ENCODE peak calls at places on chromosomes 11 and 22, in ten cellular contexts. K is H9; T is foreskin keratinocyte; M is colonic mucosa; R is SJSA1; H is MM.1S; D is IMR-90; C is A549; E is iPS DF 6.9; G is CD8-positive, alpha-beta memory T cell. B is an unnamed sample. For H3K4me1, the result is how much of the 10 kb centered on the place peaks cover.

GRCh38 chr11:85923455-85923854 is 68.3 kb downstream of the CCDC83 start:
- DNase-seq in E (no peak), C (no peak), H (no peak), K (no peak), G (no peak), M (peak), D (no peak), R (no peak), T (no peak), B (no peak)

GRCh38 chr22:38176170-38176741 is 5.4 kb downstream of the PLA2G6 start:
- DNase-seq in H (no peak), R (peak), D (peak), M (no peak), K (no peak), E (no peak), G (peak), C (no peak), T (no peak), B (peak)

GRCh38 chr11:94793002-94793401 is 24.8 kb downstream of the AMOTL1 start:
- DNase-seq in E (no peak), M (no peak), H (no peak), G (no peak), K (no peak), T (no peak), R (no peak), D (peak), C (no peak), B (no peak)

GRCh38 chr11:97656356-97656755 is 1266.5 kb downstream of the JRKL start:
- DNase-seq in K (no peak), H (no peak), M (no peak), G (no peak), T (no peak), E (no peak), R (no peak), D (no peak), C (no peak), B (no peak)

GRCh38 chr22:49092751-49093150 is 734.9 kb downstream of the BRD1 start:
- DNase-seq in H (no peak), E (no peak), T (no peak), K (no peak), M (no peak), D (no peak), C (no peak), G (no peak), R (no peak), B (no peak)

GRCh38 chr11:122115520-122116343 is at the start of gene BLID:
- DNase-seq in R (no peak), H (no peak), T (no peak), K (peak), M (no peak), D (peak), C (peak), G (no peak), E (no peak), B (no peak)

GRCh38 chr22:40202225-40202944 is 24.7 kb downstream of the TNRC6B start:
- DNase-seq in K (no peak), T (no peak), G (no peak), E (no peak), D (peak), R (no peak), H (peak), C (no peak), M (no peak), B (no peak)

GRCh38 chr11:10878408-10879214 is 20.8 kb upstream of the ZBED5 start:
- DNase-seq in G (peak), T (no peak), D (peak), M (peak), H (peak), C (peak), K (peak), R (peak), E (no peak), B (no peak)

GRCh38 chr22:45314054-45314721 is 4.5 kb downstream of the FAM118A start:
- DNase-seq in E (no peak), H (no peak), D (no peak), G (no peak), M (peak), R (no peak), C (no peak), T (no peak), K (no peak), B (no peak)

GRCh38 chr11:45518096-45518852 is 147.1 kb downstream of the CHST1 start:
- DNase-seq in M (no peak), K (peak), C (no peak), R (no peak), E (peak), T (no peak), G (no peak), D (no peak), H (no peak), B (no peak)

GRCh38 chr11:23846902-23847422 is 649.9 kb upstream of the LUZP2 start:
- DNase-seq in M (no peak), E (no peak), R (no peak), C (no peak), G (no peak), H (peak), T (no peak), D (no peak), K (no peak), B (no peak)

GRCh38 chr11:90908074-90908473 is 685.2 kb upstream of the CHORDC1 start:
- DNase-seq in G (no peak), D (no peak), H (no peak), M (no peak), R (no peak), C (peak), E (no peak), T (no peak), K (no peak), B (no peak)

GRCh38 chr11:72574046-72574445 is 100.2 kb downstream of the PDE2A start:
- DNase-seq in M (no peak), K (no peak), E (no peak), C (no peak), G (no peak), T (no peak), H (no peak), D (no peak), R (no peak), B (no peak)

GRCh38 chr11:88555829-88556202 is 218.3 kb upstream of the CTSC start:
- DNase-seq in D (peak), R (no peak), G (no peak), C (no peak), H (no peak), T (no peak), E (no peak), K (no peak), M (no peak), B (no peak)

GRCh38 chr22:43535336-43535735 is 123.5 kb downstream of the MPPED1 start:
- DNase-seq in T (no peak), K (no peak), E (no peak), C (no peak), R (no peak), H (no peak), D (no peak), G (no peak), M (no peak), B (no peak)

GRCh38 chr11:83617671-83618070 is 331.5 kb upstream of the CCDC90B start:
- DNase-seq in M (no peak), T (no peak), H (no peak), R (no peak), E (no peak), C (no peak), K (no peak), D (no peak), G (no peak), B (no peak)

GRCh38 chr11:120883404-120884135 is 140.3 kb upstream of the TBCEL start:
- DNase-seq in D (peak), K (peak), M (no peak), G (no peak), R (no peak), T (no peak), E (no peak), C (no peak), H (no peak), B (no peak)

GRCh38 chr11:14258177-14258935 is 100.6 kb downstream of the RRAS2 start:
- DNase-seq in T (peak), D (peak), C (peak), M (peak), R (no peak), G (no peak), H (no peak), K (no peak), E (no peak), B (no peak)

GRCh38 chr22:32286290-32286840 is 31.2 kb upstream of the SLC5A4 start:
- DNase-seq in G (no peak), C (no peak), K (no peak), D (no peak), M (no peak), R (no peak), H (no peak), E (no peak), T (peak), B (no peak)

GRCh38 chr22:47565607-47566006 is 803.2 kb downstream of the TBC1D22A start:
- DNase-seq in R (no peak), E (no peak), G (no peak), T (no peak), K (no peak), C (no peak), D (no peak), M (no peak), H (no peak), B (no peak)

GRCh38 chr11:116691779-116692178 is 81.0 kb downstream of the BUD13 start:
- DNase-seq in T (no peak), R (peak), C (no peak), E (no peak), G (peak), H (peak), M (peak), D (peak), K (peak), B (peak)

GRCh38 chr22:44033287-44033686 is 9.2 kb downstream of the PARVB start:
- DNase-seq in H (no peak), T (no peak), C (no peak), D (no peak), K (no peak), M (no peak), R (no peak), G (no peak), E (no peak), B (no peak)

GRCh38 chr11:46356911-46357482 is 9.7 kb downstream of the DGKZ start:
- DNase-seq in K (no peak), R (no peak), G (no peak), T (no peak), H (no peak), C (no peak), E (no peak), D (peak), M (no peak), B (no peak)

GRCh38 chr22:50310209-50310722 is 2.8 kb upstream of the PLXNB2 start:
- DNase-seq in E (no peak), G (no peak), R (no peak), H (no peak), D (no peak), C (no peak), K (no peak), M (no peak), T (no peak), B (no peak)

GRCh38 chr22:50307891-50308596 is 598 bp upstream of the PLXNB2 start:
- DNase-seq in C (no peak), K (no peak), H (no peak), M (peak), R (no peak), E (no peak), G (no peak), T (no peak), D (no peak), B (no peak)

GRCh38 chr22:50308597-50308935 is 1.1 kb upstream of the PLXNB2 start:
- DNase-seq in G (no peak), C (peak), D (peak), T (no peak), R (no peak), M (peak), H (no peak), K (peak), E (no peak), B (no peak)

GRCh38 chr22:50309601-50309991 is 2.1 kb upstream of the PLXNB2 start:
- DNase-seq in C (no peak), R (no peak), G (no peak), M (no peak), K (no peak), E (no peak), D (no peak), T (no peak), H (no peak), B (no peak)

GRCh38 chr22:50308986-50309600 is 1.6 kb upstream of the PLXNB2 start:
- DNase-seq in D (no peak), C (no peak), M (no peak), H (no peak), T (no peak), E (no peak), G (no peak), K (no peak), R (no peak), B (no peak)
- H3K4me1 ChIP-seq in D (under half), C (under half), M (under half), H (under half), T (under half), E (under half), G (under half), K (under half), R (under half), B (under half)

DNA sequence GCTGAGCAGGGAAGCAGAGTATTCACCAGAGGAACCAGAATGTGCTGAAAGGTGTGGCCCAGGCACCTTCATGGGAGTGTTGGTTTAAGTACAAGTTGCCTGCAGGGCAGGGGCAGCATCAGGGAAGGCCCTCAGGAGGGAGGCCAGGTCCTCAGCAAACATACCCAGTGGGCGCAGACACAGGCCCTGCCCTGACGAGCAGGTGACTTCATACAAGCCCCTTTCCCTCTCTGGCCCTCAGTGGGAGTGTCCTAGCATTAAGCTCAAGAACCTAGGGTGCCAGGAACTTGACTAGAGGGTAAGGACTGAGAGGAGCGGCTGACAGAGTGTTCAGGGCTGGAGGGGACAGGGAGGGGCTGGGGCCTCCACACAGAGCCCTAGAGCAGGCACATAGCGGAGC is 7.5 kb upstream of the CASTOR1 start:
- DNase-seq in T (no peak), C (no peak), D (no peak), R (no peak), G (no peak), K (no peak), H (no peak), E (no peak), M (no peak), B (no peak)
- H3K4me1 ChIP-seq in T (under half), C (under half), D (under half), R (under half), G (half or more), K (under half), H (under half), E (under half), M (under half), B (under half)

GRCh38 chr11:34653031-34653430 is 32.1 kb downstream of the EHF start:
- DNase-seq in C (no peak), K (no peak), E (no peak), D (no peak), G (no peak), R (no peak), H (no peak), M (no peak), T (no peak), B (no peak)
- H3K4me1 ChIP-seq in C (half or more), K (under half), E (under half), D (under half), G (under half), R (under half), H (under half), M (under half), T (under half), B (under half)

GRCh38 chr22:19878461-19879247 is 24.0 kb upstream of the GNB1L start:
- DNase-seq in T (no peak), E (no peak), H (no peak), M (no peak), K (no peak), C (no peak), G (no peak), R (peak), D (peak), B (no peak)

GRCh38 chr22:19876314-19876940 is 21.8 kb upstream of the GNB1L start:
- DNase-seq in G (no peak), H (no peak), C (peak), T (no peak), R (no peak), M (peak), D (no peak), K (no peak), E (no peak), B (no peak)

GRCh38 chr22:19876941-19877625 is 22.4 kb upstream of the GNB1L start:
- DNase-seq in G (no peak), H (no peak), K (no peak), T (no peak), D (no peak), M (no peak), R (no peak), E (no peak), C (no peak), B (no peak)

GRCh38 chr22:19879248-19879575 is 24.5 kb upstream of the GNB1L start:
- DNase-seq in T (no peak), G (no peak), E (no peak), D (no peak), M (no peak), C (no peak), R (no peak), K (peak), H (no peak), B (no peak)

DNA sequence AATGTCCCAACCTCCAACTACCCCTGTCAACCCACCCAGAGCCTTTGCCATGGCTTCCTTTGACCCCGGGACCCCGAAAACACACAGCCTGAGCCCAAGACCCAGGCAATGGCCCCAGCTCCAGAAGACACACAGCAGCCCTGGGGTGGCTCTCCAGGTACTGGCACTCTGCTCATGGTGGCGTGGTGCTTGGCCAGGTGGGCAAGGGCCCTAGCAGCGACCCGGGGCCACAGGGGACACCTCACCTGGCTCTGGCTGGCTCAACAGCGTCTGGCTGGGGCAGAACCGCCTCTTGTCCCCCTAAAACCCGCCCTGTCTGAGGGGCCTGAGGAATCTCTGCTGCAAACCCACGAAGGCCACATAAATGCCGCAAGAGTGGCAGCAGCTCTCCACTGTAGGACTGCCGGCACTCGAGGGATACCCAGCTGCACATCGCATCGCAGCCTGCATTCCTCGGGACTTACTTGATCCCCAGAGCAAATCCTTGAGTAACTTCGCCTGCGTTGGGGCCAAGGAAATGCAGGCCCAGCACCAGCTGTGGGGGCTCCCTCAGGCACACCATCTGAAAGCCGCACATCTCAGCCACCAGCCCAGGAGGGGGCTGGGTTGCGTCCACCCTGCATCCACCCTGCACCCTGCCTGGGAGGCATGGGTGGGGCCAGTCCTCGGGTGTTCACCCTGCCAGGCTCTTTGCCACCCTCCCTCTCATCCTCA is 23.1 kb upstream of the GNB1L start:
- DNase-seq in T (no peak), R (no peak), E (no peak), H (no peak), C (no peak), D (peak), M (no peak), K (no peak), G (no peak), B (no peak)
- H3K4me1 ChIP-seq in T (under half), R (half or more), E (under half), H (under half), C (half or more), D (under half), M (under half), K (under half), G (under half), B (under half)

GRCh38 chr11:129946965-129947364 is 51.6 kb upstream of the NFRKB start:
- DNase-seq in E (no peak), H (no peak), M (no peak), T (no peak), K (no peak), R (no peak), D (no peak), G (no peak), C (no peak), B (no peak)

GRCh38 chr11:129950319-129951034 is 52.2 kb downstream of the PRDM10 start:
- DNase-seq in R (no peak), C (no peak), E (no peak), M (peak), H (no peak), D (peak), G (no peak), K (no peak), T (no peak), B (no peak)

GRCh38 chr11:129949976-129950318 is 52.7 kb downstream of the PRDM10 start:
- DNase-seq in C (no peak), K (no peak), E (no peak), D (no peak), T (no peak), H (no peak), M (no peak), R (no peak), G (no peak), B (no peak)

GRCh38 chr11:129947474-129947873 is 52.1 kb upstream of the NFRKB start:
- DNase-seq in G (no peak), K (peak), E (no peak), T (no peak), C (no peak), M (no peak), H (no peak), D (no peak), R (no peak), B (no peak)

DNA sequence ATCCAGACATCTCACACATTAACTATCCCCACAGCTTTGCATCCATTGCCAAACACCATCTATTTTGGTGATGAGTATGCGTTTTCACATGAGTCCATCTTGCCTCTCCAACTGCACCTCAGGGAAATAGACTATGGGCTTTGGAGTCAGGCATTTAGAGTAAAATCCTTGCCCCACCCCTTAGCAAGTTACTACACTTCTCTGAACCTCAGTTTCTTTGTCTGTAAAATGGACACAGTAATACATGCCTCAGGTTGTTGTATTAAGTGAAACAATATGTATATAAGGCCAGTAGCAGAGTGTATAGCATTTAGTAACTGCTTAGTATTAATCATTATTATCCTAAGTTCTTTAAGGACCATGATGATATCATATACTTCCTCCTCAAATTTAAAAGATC is 53.6 kb downstream of the PRDM10 start:
- DNase-seq in H (no peak), T (no peak), K (no peak), G (no peak), M (no peak), R (no peak), D (no peak), E (no peak), C (no peak), B (no peak)
- H3K4me1 ChIP-seq in H (under half), T (under half), K (under half), G (under half), M (under half), R (under half), D (under half), E (under half), C (under half), B (under half)

DNA sequence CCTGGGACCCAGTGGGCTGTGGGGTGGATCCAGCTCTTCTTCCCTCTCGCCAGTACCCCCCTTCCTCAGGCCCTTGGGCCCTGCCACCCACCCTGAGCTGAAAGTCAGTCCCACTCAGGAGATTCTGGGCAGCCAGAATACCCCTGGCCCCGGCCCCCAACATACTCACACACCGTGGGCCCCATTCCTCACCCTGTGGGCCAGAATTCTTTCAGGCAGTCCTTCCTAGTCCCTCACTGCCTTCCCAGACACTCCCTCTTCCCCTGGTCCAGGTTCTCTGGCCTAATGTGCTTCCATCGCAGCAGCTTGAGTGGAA is 3.2 kb upstream of the POLD4 start:
- DNase-seq in D (no peak), C (no peak), G (no peak), E (no peak), K (no peak), R (no peak), H (no peak), T (no peak), M (no peak), B (no peak)
- H3K4me1 ChIP-seq in D (under half), C (half or more), G (under half), E (under half), K (under half), R (half or more), H (under half), T (under half), M (under half), B (under half)

B was measured in naive thymus-derived CD4-positive, alpha-beta T cell.